ENCODE peak calls at places on chromosomes 7 and 10, in ten cellular contexts. Y is CD4-positive, alpha-beta memory T cell; X is neuronal stem cell; W is mammary epithelial cell; U is tibial artery; H is fibroblast of lung; R is left ventricle myocardium inferior; Q is HCT116; M is Peyer's patch; N is thoracic aorta. V is an unnamed sample.

GRCh38 chr10:63217120-63217605 is 84.0 kb downstream of the NRBF2 start:
- DNase-seq in U (no peak), W (peak; percentile 27), N (no peak), Q (peak; percentile 27), M (no peak), Y (no peak), R (no peak), X (no peak), H (peak; percentile 50), V (no peak)

GRCh38 chr7:137109966-137110930 is 233.3 kb downstream of the PTN start:
- DNase-seq in X (no peak), Q (no peak), R (no peak), N (no peak), W (peak; percentile 38), Y (no peak), U (no peak), M (no peak), H (peak; percentile 46), V (no peak)

GRCh38 chr10:119025776-119026175 is 3.7 kb upstream of the NANOS1 start:
- DNase-seq in Y (no peak), M (no peak), R (peak; percentile 62), Q (no peak), W (no peak), N (no peak), U (peak; percentile 68), X (no peak), H (no peak), V (no peak)

GRCh38 chr10:90398551-90398950 is 459.3 kb downstream of the HTR7 start:
- DNase-seq in M (no peak), R (no peak), U (no peak), H (peak; percentile 44), N (no peak), X (no peak), W (no peak), Y (no peak), Q (no peak), V (no peak)

GRCh38 chr7:33351709-33352108 is 222.3 kb downstream of the BBS9 start:
- DNase-seq in Q (no peak), U (no peak), H (no peak), N (no peak), W (no peak), X (no peak), R (no peak), M (no peak), Y (no peak), V (no peak)

GRCh38 chr7:130362251-130362650 is 17.6 kb downstream of the CPA5 start:
- DNase-seq in Q (no peak), N (no peak), R (no peak), Y (no peak), H (no peak), U (peak; percentile 57), M (peak; percentile 25), X (no peak), W (no peak), V (no peak)

GRCh38 chr7:15228891-15229290 is 326.3 kb upstream of the DGKB start:
- DNase-seq in H (no peak), N (no peak), W (no peak), X (no peak), U (no peak), R (no peak), M (no peak), Q (no peak), Y (no peak), V (no peak)

GRCh38 chr7:84232653-84233052 is 38.1 kb upstream of the SEMA3A start:
- DNase-seq in N (no peak), M (no peak), W (peak; percentile 40), X (no peak), U (no peak), R (no peak), Q (no peak), H (peak; percentile 59), Y (no peak), V (no peak)

GRCh38 chr7:1169409-1170368 is 9.7 kb upstream of the ZFAND2A start:
- DNase-seq in H (peak; percentile 43), W (peak; percentile 57), R (peak; percentile 84), X (peak; percentile 59), U (peak; percentile 89), Y (peak; percentile 93), M (peak; percentile 96), N (peak; percentile 48), Q (no peak), V (peak; percentile 81)

GRCh38 chr10:4941540-4942330 is 21.5 kb upstream of the AKR1C1 start:
- DNase-seq in W (peak; percentile 48), Y (no peak), X (no peak), R (no peak), M (no peak), U (no peak), N (no peak), H (peak; percentile 6), Q (no peak), V (no peak)

GRCh38 chr10:78640981-78641646 is 427.7 kb upstream of the ZMIZ1 start:
- DNase-seq in R (no peak), H (peak; percentile 65), W (no peak), M (no peak), N (no peak), U (no peak), Y (no peak), X (no peak), Q (no peak), V (no peak)

GRCh38 chr7:79988642-79989041 is 146.0 kb upstream of the GNAI1 start:
- DNase-seq in R (no peak), H (peak; percentile 86), W (peak; percentile 50), X (no peak), Y (no peak), M (no peak), U (no peak), N (no peak), Q (no peak), V (no peak)

DNA sequence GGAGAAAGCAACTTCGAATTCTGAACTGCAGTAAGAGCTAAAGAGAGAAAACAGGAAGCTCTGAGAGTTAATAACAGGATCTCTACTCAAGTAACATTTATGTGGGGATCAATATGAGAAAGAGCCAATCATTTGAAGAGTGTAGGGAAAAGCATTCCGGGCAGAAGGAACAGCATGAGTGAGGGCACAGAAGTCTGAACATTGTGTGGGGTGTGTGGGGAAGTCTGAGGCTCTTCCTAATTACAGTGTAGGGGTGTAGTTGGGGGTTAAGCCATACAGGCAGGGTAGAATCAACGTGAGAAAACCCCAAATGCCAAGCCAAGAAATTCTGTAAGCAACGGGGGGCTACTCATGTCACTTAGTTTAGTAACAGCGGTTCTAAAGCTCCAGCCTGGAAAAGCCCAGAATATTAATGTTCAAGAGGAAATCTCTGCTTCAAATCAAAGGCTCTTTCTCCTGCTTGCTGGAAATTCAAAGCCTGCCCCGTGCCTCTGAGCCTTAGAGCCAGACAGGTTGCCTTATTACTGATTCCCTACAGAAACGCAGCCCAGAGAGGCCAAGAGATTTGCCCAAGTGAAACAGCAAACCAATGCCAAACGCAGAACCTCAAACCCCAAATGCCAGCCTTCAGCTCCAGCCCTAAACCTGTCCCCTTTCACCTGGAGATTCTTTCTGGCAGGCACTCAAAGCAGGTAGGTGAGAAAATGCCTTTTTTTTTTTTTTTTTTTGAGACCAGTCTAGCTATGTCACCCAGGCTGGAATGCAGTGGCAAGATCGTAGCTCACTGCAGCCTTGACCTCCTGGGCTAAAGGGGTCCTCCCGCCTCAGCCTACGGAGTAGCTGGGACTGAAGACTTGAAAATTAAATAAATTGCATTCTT is 36.1 kb downstream of the DNAJB12 start:
- DNase-seq in Q (no peak), M (no peak), N (no peak), R (no peak), H (no peak), X (no peak), U (no peak), Y (no peak), W (no peak), V (no peak)
- H3K4me1 ChIP-seq in Q (peaks cover 70% of the 10 kb centered on the region), M (peaks cover 48% of the 10 kb centered on the region), N (peaks cover 39% of the 10 kb centered on the region), R (peaks cover 74% of the 10 kb centered on the region), H (peaks cover 45% of the 10 kb centered on the region), X (peaks cover 23% of the 10 kb centered on the region), U (peaks cover 56% of the 10 kb centered on the region), Y (peaks cover 86% of the 10 kb centered on the region), W (peaks cover 77% of the 10 kb centered on the region), V (peaks cover 95% of the 10 kb centered on the region)

DNA sequence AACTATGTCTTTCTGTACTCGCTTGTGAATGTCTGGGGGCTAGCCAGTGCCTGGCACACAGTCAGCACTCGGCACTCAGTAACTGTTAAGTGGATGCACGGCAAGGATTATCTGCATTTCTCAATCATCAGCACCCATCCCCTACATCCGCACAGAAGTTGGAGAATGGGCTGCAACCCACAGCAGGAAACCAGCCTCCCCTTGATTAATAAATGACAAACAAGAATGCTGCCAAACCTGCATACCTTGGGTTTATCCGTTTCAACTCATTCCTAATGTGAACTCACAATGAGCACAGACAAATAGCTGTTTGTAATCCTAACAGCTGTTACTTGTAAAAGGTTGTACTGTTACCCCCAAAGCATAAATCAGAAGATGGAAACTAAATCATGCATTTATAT is 28.9 kb downstream of the PPP1R3C start:
- DNase-seq in Q (no peak), X (no peak), M (no peak), W (peak; percentile 53), H (peak; percentile 98), R (no peak), U (no peak), Y (no peak), N (no peak), V (no peak)
- H3K27ac ChIP-seq in Q (no peak overlapping the region), X (no peak overlapping the region), M (no peak overlapping the region), W (no peak overlapping the region), H (no peak overlapping the region), R (peak overlapping the region; percentile 13), U (peak overlapping the region; percentile 83), Y (no peak overlapping the region), N (peak overlapping the region; percentile 67), V (no peak overlapping the region)

GRCh38 chr10:3720228-3721019 is 64.6 kb downstream of the KLF6 start:
- DNase-seq in W (peak; percentile 75), Q (no peak), R (peak; percentile 41), H (peak; percentile 89), N (peak; percentile 25), X (no peak), Y (no peak), M (peak; percentile 61), U (peak; percentile 81), V (peak; percentile 79)

GRCh38 chr10:3714957-3715356 is 70.1 kb downstream of the KLF6 start:
- DNase-seq in W (no peak), X (no peak), M (no peak), H (no peak), N (no peak), R (no peak), U (no peak), Q (no peak), Y (no peak), V (no peak)

GRCh38 chr10:3716093-3716492 is 68.9 kb downstream of the KLF6 start:
- DNase-seq in H (peak; percentile 58), U (no peak), M (no peak), N (no peak), R (no peak), Y (no peak), Q (no peak), X (no peak), W (peak; percentile 72), V (no peak)

GRCh38 chr10:3723706-3724225 is 61.2 kb downstream of the KLF6 start:
- DNase-seq in M (no peak), Y (no peak), W (no peak), Q (no peak), N (no peak), R (no peak), U (no peak), H (peak; percentile 83), X (no peak), V (no peak)

GRCh38 chr10:3719024-3719843 is 65.8 kb downstream of the KLF6 start:
- DNase-seq in N (no peak), H (no peak), M (no peak), U (no peak), R (no peak), Y (no peak), X (no peak), W (no peak), Q (no peak), V (peak; percentile 60)
- H3K4me1 ChIP-seq in N (no peaks in the 10 kb centered on the region), H (peaks cover 2% of the 10 kb centered on the region), M (no peaks in the 10 kb centered on the region), U (no peaks in the 10 kb centered on the region), R (peaks cover 9% of the 10 kb centered on the region), Y (no peaks in the 10 kb centered on the region), X (no peaks in the 10 kb centered on the region), W (no peaks in the 10 kb centered on the region), Q (no peaks in the 10 kb centered on the region), V (peaks cover 44% of the 10 kb centered on the region)

GRCh38 chr10:7410306-7410799 is 481 bp downstream of the SFMBT2 start:
- DNase-seq in W (no peak), N (no peak), U (no peak), X (no peak), Y (peak; percentile 41), H (peak; percentile 24), R (peak; percentile 25), M (no peak), Q (no peak), V (peak; percentile 38)
- H3K27ac ChIP-seq in W (no peak overlapping the region), N (peak overlapping the region; percentile 21), U (peak overlapping the region; percentile 25), X (no peak overlapping the region), Y (peak overlapping the region; percentile 42), H (no peak overlapping the region), R (peak overlapping the region; percentile 87), M (peak overlapping the region; percentile 78), Q (no peak overlapping the region), V (peak overlapping the region; percentile 42)

V was measured in left lung.